ENCODE peak calls at places on chromosome 9, in five cellular contexts. E, L, P, Y and G are unnamed samples.

GRCh38 chr9:124697326-124698200 is 73.5 kb downstream of the NR6A1 start:
- DNase-seq in L (no peak), E (no peak), P (peak; percentile 84), Y (no peak), G (no peak)

GRCh38 chr9:69809304-69809863 is 11.2 kb upstream of the CFAP95 start:
- DNase-seq in E (peak; percentile 56), L (no peak), P (peak; percentile 43), Y (no peak), G (no peak)

GRCh38 chr9:121815556-121816448 is 164.4 kb downstream of the DAB2IP start:
- DNase-seq in Y (no peak), E (no peak), L (no peak), P (no peak), G (no peak)

GRCh38 chr9:107932601-107933000 is 443.0 kb upstream of the KLF4 start:
- DNase-seq in Y (no peak), E (no peak), P (peak; percentile 10), L (no peak), G (no peak)

GRCh38 chr9:14311940-14312572 is 1.9 kb downstream of the NFIB start:
- DNase-seq in Y (no peak), P (no peak), E (no peak), L (no peak), G (no peak)

GRCh38 chr9:100377015-100377414 is 24.3 kb upstream of the TEX10 start:
- DNase-seq in L (no peak), P (peak; percentile 25), E (no peak), Y (no peak), G (no peak)

GRCh38 chr9:109721021-109721420 is 59.0 kb upstream of the PALM2AKAP2 start:
- DNase-seq in P (no peak), E (no peak), Y (no peak), L (no peak), G (no peak)

GRCh38 chr9:121743441-121744001 is 92.1 kb downstream of the DAB2IP start:
- DNase-seq in L (no peak), Y (peak; percentile 87), P (peak; percentile 83), E (no peak), G (peak; percentile 75)

GRCh38 chr9:76459691-76460635 is 981 bp downstream of the GCNT1 start:
- DNase-seq in Y (peak; percentile 75), L (no peak), P (peak; percentile 83), E (peak; percentile 56), G (no peak)

GRCh38 chr9:27474350-27474749 is 49.7 kb upstream of the IFNK start:
- DNase-seq in Y (no peak), E (no peak), P (no peak), L (no peak), G (no peak)

GRCh38 chr9:111900081-111900805 is 3.6 kb downstream of the UGCG start:
- DNase-seq in P (no peak), Y (no peak), E (no peak), L (no peak), G (no peak)

GRCh38 chr9:117083440-117083984 is 331.3 kb downstream of the ASTN2 start:
- DNase-seq in P (no peak), Y (no peak), L (no peak), E (no peak), G (no peak)

GRCh38 chr9:98081477-98082219 is 25.1 kb downstream of the NANS start:
- DNase-seq in E (no peak), L (no peak), Y (no peak), P (peak; percentile 57), G (no peak)

GRCh38 chr9:129506892-129507291 is 114.0 kb downstream of the C9orf50 start:
- DNase-seq in E (no peak), P (peak; percentile 45), Y (no peak), L (no peak), G (no peak)

GRCh38 chr9:80540387-80540786 is 968.6 kb downstream of the TLE4 start:
- DNase-seq in L (no peak), P (no peak), Y (no peak), E (no peak), G (no peak)

GRCh38 chr9:15147471-15147870 is 159.5 kb downstream of the TTC39B start:
- DNase-seq in Y (no peak), L (no peak), P (peak; percentile 41), E (no peak), G (no peak)

GRCh38 chr9:120486347-120486746 is 93.6 kb downstream of the CDK5RAP2 start:
- DNase-seq in E (no peak), P (no peak), Y (no peak), L (no peak), G (no peak)

GRCh38 chr9:88433583-88434240 is 45.5 kb downstream of the SPIN1 start:
- DNase-seq in P (peak; percentile 69), E (no peak), L (no peak), Y (no peak), G (no peak)

GRCh38 chr9:137049544-137050449 is 3.8 kb upstream of the NPDC1 start:
- DNase-seq in Y (peak; percentile 77), E (peak; percentile 95), L (peak; percentile 32), P (peak; percentile 33), G (no peak)

GRCh38 chr9:31820426-31820825 is 564.0 kb upstream of the ACO1 start:
- DNase-seq in Y (no peak), E (no peak), P (no peak), L (no peak), G (no peak)

GRCh38 chr9:129276486-129277260 is 98.6 kb upstream of the IER5L start:
- DNase-seq in Y (no peak), L (no peak), E (no peak), P (no peak), G (no peak)

GRCh38 chr9:1050125-1050895 is at the start of gene DMRT2:
- DNase-seq in P (peak; percentile 43), E (no peak), Y (peak; percentile 95), L (no peak), G (no peak)